ENCODE peak calls at places on chromosome 17, in five cellular contexts. B is fibroblast of lung; H is glutamatergic neuron; I is heart left ventricle; Q is stimulated activated CD8-positive, alpha-beta memory T cell treated with anti-CD3 and anti-CD28 coated beads, Interleukin-12 subunit alpha, Interleukin-12 subunit beta, amount 100 ng/mL, for 1 hour. D is an unnamed sample.

GRCh38 chr17:66040402-66040801 is 151.5 kb downstream of the CEP112 start:
- DNase-seq in B (no peak), H (no peak), I (no peak), Q (no peak), D (peak; percentile 11)

GRCh38 chr17:79948406-79948917 is 87.2 kb downstream of the TBC1D16 start:
- DNase-seq in B (no peak), H (no peak), I (peak; percentile 18), Q (no peak), D (no peak)

GRCh38 chr17:34562387-34562786 is 17.0 kb upstream of the TMEM132E start:
- DNase-seq in B (no peak), H (no peak), I (no peak), Q (no peak), D (no peak)

GRCh38 chr17:50802609-50803571 is 32.5 kb upstream of the WFIKKN2 start:
- DNase-seq in B (no peak), H (no peak), I (no peak), Q (no peak), D (no peak)

GRCh38 chr17:39744075-39744835 is 6.5 kb downstream of the GRB7 start:
- DNase-seq in B (no peak), H (no peak), I (no peak), Q (no peak), D (no peak)

GRCh38 chr17:2064511-2064910 is 9.6 kb downstream of the HIC1 start:
- DNase-seq in B (no peak), H (no peak), I (no peak), Q (no peak), D (no peak)

GRCh38 chr17:77235370-77236080 is 94.8 kb downstream of the SEC14L1 start:
- DNase-seq in B (peak; percentile 90), H (no peak), I (peak; percentile 61), Q (no peak), D (no peak)

GRCh38 chr17:5864910-5865657 is 205.1 kb upstream of the WSCD1 start:
- DNase-seq in B (no peak), H (no peak), I (no peak), Q (no peak), D (no peak)

GRCh38 chr17:55263565-55264272 is 1.0 kb upstream of the HLF start:
- DNase-seq in B (no peak), H (no peak), I (no peak), Q (no peak), D (peak; percentile 11)

GRCh38 chr17:838486-838885 is 56.3 kb downstream of the MRM3 start:
- DNase-seq in B (no peak), H (no peak), I (no peak), Q (no peak), D (no peak)

GRCh38 chr17:76567634-76568432 is 17.8 kb downstream of the ST6GALNAC2 start:
- DNase-seq in B (no peak), H (no peak), I (no peak), Q (no peak), D (no peak)

GRCh38 chr17:31309525-31309924 is 4.3 kb downstream of the EVI2B start:
- DNase-seq in B (no peak), H (no peak), I (no peak), Q (no peak), D (no peak)

GRCh38 chr17:19003543-19003965 is 1.0 kb downstream of the FAM83G start:
- DNase-seq in B (no peak), H (no peak), I (no peak), Q (no peak), D (no peak)

GRCh38 chr17:59785091-59785799 is 77.8 kb downstream of the VMP1 start:
- DNase-seq in B (no peak), H (no peak), I (no peak), Q (no peak), D (no peak)

GRCh38 chr17:22217135-22217534 is 524.8 kb downstream of the KCNJ18 start:
- DNase-seq in B (no peak), H (peak; percentile 52), I (no peak), Q (no peak), D (no peak)

GRCh38 chr17:73956169-73956568 is 247.3 kb upstream of the RPL38 start:
- DNase-seq in B (no peak), H (no peak), I (no peak), Q (no peak), D (no peak)

GRCh38 chr17:10276436-10276835 is 78.0 kb upstream of the GAS7 start:
- DNase-seq in B (no peak), H (no peak), I (no peak), Q (no peak), D (no peak)

GRCh38 chr17:38864636-38865398 is 5.0 kb upstream of the LASP1 start:
- DNase-seq in B (peak; percentile 41), H (no peak), I (peak; percentile 6), Q (no peak), D (no peak)

GRCh38 chr17:34182036-34182803 is 72.9 kb upstream of the CCL2 start:
- DNase-seq in B (no peak), H (no peak), I (no peak), Q (no peak), D (no peak)

GRCh38 chr17:42674755-42675347 is 1.9 kb downstream of the PLEKHH3 start:
- DNase-seq in B (no peak), H (no peak), I (no peak), Q (no peak), D (no peak)

GRCh38 chr17:78658281-78658785 is 81.1 kb upstream of the DNAH17 start:
- DNase-seq in B (peak; percentile 64), H (no peak), I (no peak), Q (no peak), D (no peak)

GRCh38 chr17:4788807-4789700 is at the start of gene GLTPD2:
- DNase-seq in B (no peak), H (peak; percentile 37), I (no peak), Q (no peak), D (peak; percentile 42)

GRCh38 chr17:71917715-71918114 is 203.1 kb upstream of the SOX9 start:
- DNase-seq in B (no peak), H (no peak), I (no peak), Q (no peak), D (no peak)

GRCh38 chr17:15210247-15210646 is 54.9 kb downstream of the PMP22 start:
- DNase-seq in B (no peak), H (no peak), I (no peak), Q (no peak), D (no peak)

GRCh38 chr17:78375401-78376079 is 2.9 kb upstream of the PGS1 start:
- DNase-seq in B (peak; percentile 97), H (no peak), I (peak; percentile 63), Q (no peak), D (no peak)

GRCh38 chr17:880871-881269 is 98.7 kb downstream of the NXN start:
- DNase-seq in B (no peak), H (no peak), I (no peak), Q (no peak), D (no peak)

GRCh38 chr17:65455972-65456343 is 105.5 kb downstream of the AXIN2 start:
- DNase-seq in B (no peak), H (no peak), I (peak; percentile 44), Q (no peak), D (peak; percentile 21)

GRCh38 chr17:16940116-16940881 is 31.6 kb downstream of the TNFRSF13B start:
- DNase-seq in B (no peak), H (no peak), I (no peak), Q (no peak), D (no peak)

GRCh38 chr17:40680998-40681397 is 16.0 kb upstream of the KRT222 start:
- DNase-seq in B (no peak), H (no peak), I (no peak), Q (no peak), D (no peak)

GRCh38 chr17:6556121-6557039 is at the start of gene PITPNM3:
- DNase-seq in B (no peak), H (peak; percentile 50), I (no peak), Q (no peak), D (peak; percentile 60)

GRCh38 chr17:32792207-32792606 is 84.7 kb downstream of the MYO1D start:
- DNase-seq in B (no peak), H (no peak), I (no peak), Q (no peak), D (no peak)

D was measured in nephron progenitor cell.